ENCODE peak calls at places on chromosomes 16 and 17, in four cellular contexts. R is CD8-positive, alpha-beta T cell; I is GM12864; N is heart left ventricle. A is an unnamed sample.

GRCh38 chr16:425740-426114 is 278 bp downstream of the RAB11FIP3 start:
- DNase-seq in N (peak; percentile 16), R (no peak), I (no peak), A (no peak)

GRCh38 chr17:40791808-40792436 is 7.8 kb downstream of the KRT28 start:
- DNase-seq in N (no peak), I (no peak), R (no peak), A (peak; percentile 68)

GRCh38 chr17:7296189-7296861 is 1.9 kb upstream of the YBX2 start:
- DNase-seq in R (peak; percentile 54), N (peak; percentile 86), I (no peak), A (peak; percentile 78)

GRCh38 chr17:56756536-56756935 is 77.2 kb downstream of the C17orf67 start:
- DNase-seq in I (no peak), N (no peak), R (no peak), A (peak; percentile 96)

GRCh38 chr16:57271867-57272495 is 12.5 kb downstream of the PLLP start:
- DNase-seq in N (no peak), I (no peak), R (no peak), A (no peak)

GRCh38 chr16:21301168-21301894 is 23.2 kb upstream of the CRYM start:
- DNase-seq in I (peak; percentile 60), N (peak; percentile 65), R (no peak), A (peak; percentile 65)

GRCh38 chr16:84513111-84514065 is 8.9 kb upstream of the MEAK7 start:
- DNase-seq in R (no peak), N (no peak), I (no peak), A (peak; percentile 90)

GRCh38 chr17:2844386-2844785 is 48.1 kb downstream of the RAP1GAP2 start:
- DNase-seq in R (no peak), N (no peak), I (no peak), A (peak; percentile 29)

GRCh38 chr16:18048858-18049257 is 287.7 kb downstream of the NPIPA8 start:
- DNase-seq in R (no peak), N (no peak), I (no peak), A (no peak)

GRCh38 chr17:4586043-4586442 is 1.7 kb downstream of the SMTNL2 start:
- DNase-seq in N (no peak), I (no peak), R (no peak), A (no peak)

GRCh38 chr17:74785096-74785980 is 9.2 kb upstream of the NAT9 start:
- DNase-seq in R (no peak), N (no peak), I (no peak), A (no peak)
- TF ChIP-seq CTCF in R (no peak), N (no peak), I (no peak), A (peak; percentile 36)

DNA sequence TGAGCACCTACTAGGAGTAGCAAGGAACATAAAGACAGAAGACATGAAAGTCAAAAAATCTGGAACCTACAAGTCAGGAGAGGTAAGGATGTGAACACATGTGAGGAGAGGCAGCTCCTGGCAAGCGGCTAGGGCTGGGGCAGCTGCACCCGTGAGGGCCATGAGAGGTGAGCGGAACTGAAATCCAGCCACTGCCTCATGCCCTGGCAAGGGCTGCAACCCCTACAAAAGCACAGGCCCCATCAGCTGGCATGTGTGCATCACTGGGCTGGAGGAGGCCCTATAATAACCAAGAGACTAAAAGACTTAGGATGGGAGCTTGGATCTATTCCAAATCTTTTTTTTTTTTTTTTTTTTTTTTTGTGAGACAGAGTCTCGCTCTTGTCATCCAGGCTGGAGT is 40.3 kb upstream of the ERN1 start:
- DNase-seq in R (no peak), I (no peak), N (no peak), A (no peak)
- H3K4me3 ChIP-seq in R (no peak overlapping the region), I (no peak overlapping the region), N (no peak overlapping the region), A (no peak overlapping the region)

DNA sequence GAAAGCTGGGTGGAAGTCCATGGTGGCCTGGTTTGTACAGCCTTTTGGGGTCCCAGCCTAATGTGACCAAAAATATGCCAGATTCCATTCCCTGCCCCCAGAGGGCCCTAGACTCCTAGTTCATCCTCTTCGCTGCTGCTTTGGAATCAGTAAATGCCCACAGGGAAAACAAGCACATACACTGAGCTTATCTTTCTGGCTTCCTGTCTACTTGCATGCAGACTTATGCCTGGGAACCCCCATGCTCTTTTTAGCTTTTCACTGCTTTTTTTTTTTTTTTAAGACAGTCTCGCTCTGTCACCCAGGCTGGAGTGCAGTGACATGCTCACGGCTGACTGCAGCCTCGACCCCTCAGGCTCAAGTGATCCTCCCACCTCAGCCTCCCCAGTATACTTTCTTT is 6.2 kb upstream of the CD300LG start:
- DNase-seq in I (no peak), R (no peak), N (no peak), A (peak; percentile 47)
- TF ChIP-seq CTCF in I (peak; percentile 28), R (no peak), N (peak; percentile 41), A (peak; percentile 50)

GRCh38 chr17:45394001-45394912 is 38.4 kb downstream of the ARHGAP27 start:
- DNase-seq in I (no peak), N (no peak), R (no peak), A (no peak)
- H3K4me3 ChIP-seq in I (no peak overlapping the region), N (no peak overlapping the region), R (no peak overlapping the region), A (no peak overlapping the region)

GRCh38 chr17:44775136-44775837 is 16.5 kb downstream of the ADAM11 start:
- DNase-seq in R (peak; percentile 94), I (peak; percentile 94), N (peak; percentile 96), A (peak; percentile 99)
- TF ChIP-seq CTCF in R (peak; percentile 61), I (no peak), N (no peak), A (no peak)

GRCh38 chr16:30622455-30623032 is 12.4 kb upstream of the ZNF689 start:
- DNase-seq in I (no peak), R (no peak), N (no peak), A (no peak)
- H3K4me3 ChIP-seq in I (no peak overlapping the region), R (no peak overlapping the region), N (no peak overlapping the region), A (no peak overlapping the region)

GRCh38 chr16:77660311-77660710 is 62.0 kb upstream of the NUDT7 start:
- DNase-seq in R (no peak), N (no peak), I (no peak), A (peak; percentile 85)
- TF ChIP-seq CTCF in R (no peak), N (peak; percentile 60), I (peak; percentile 28), A (peak; percentile 86)

DNA sequence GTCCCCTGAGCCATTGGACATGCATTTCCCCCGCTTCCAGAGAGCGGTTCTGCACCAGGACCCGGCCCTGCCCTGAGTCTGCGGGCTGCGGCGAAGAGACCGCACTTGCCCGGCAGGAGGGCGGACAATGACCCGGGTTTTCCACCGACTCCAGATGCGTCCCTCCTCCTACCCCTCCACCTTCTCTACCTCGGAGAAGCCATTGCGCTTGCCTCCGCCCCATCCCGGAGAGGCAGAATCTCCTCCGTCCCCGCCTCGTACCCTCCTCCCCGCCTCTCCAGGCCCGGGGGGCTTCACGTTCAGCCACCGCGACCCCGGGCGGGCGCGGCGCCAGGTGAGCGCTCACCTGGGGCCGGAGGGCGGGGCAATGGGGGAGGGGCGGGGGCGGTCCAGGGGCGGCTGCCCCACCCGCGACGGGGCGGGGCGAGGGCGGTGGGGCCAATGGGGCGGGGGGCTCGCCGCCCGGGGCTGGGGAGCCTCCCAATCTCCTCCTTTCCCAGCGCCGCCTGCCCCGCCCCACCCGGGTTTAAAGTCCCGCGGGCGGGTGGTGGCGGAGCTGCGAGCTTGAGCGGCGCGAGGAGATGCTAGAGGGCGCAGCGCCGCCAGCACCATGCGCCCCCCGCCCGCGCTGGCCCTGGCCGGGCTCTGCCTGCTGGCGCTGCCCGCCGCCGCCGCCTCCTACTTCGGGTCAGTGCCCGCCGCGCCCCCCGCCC is at the start of gene WNT9B:
- DNase-seq in N (no peak), R (no peak), I (no peak), A (no peak)
- H3K4me3 ChIP-seq in N (peak within 1 kb of the TSS; percentile 50), R (no peak within 1 kb of the TSS), I (no peak within 1 kb of the TSS), A (no peak within 1 kb of the TSS)

GRCh38 chr16:65698943-65699342 is 577.1 kb upstream of the CDH11 start:
- DNase-seq in N (no peak), R (no peak), I (no peak), A (peak; percentile 65)

GRCh38 chr16:65702707-65703402 is 581.0 kb upstream of the CDH11 start:
- DNase-seq in N (no peak), R (no peak), I (no peak), A (no peak)

GRCh38 chr16:65697516-65697915 is 575.7 kb upstream of the CDH11 start:
- DNase-seq in I (no peak), N (no peak), R (no peak), A (no peak)

GRCh38 chr16:65700599-65700998 is 578.7 kb upstream of the CDH11 start:
- DNase-seq in I (no peak), R (no peak), N (no peak), A (no peak)

GRCh38 chr16:65697061-65697460 is 575.2 kb upstream of the CDH11 start:
- DNase-seq in N (no peak), R (no peak), I (no peak), A (peak; percentile 47)
- TF ChIP-seq CTCF in N (no peak), R (no peak), I (no peak), A (peak; percentile 50)